ENCODE peak calls at places on chromosomes 3 and 15, in five cellular contexts. U, I, O, W and R are unnamed samples.

GRCh38 chr3:97958796-97959195 is 13.4 kb downstream of the RIOX2 start:
- DNase-seq in U (no peak), I (no peak), O (no peak), W (no peak), R (no peak)

GRCh38 chr3:112117826-112118571 is 15.0 kb downstream of the GCSAM start:
- DNase-seq in U (no peak), I (no peak), O (peak; percentile 16), W (no peak), R (no peak)

GRCh38 chr15:85379403-85380131 is 836 bp upstream of the AKAP13 start:
- DNase-seq in U (no peak), I (peak; percentile 31), O (peak; percentile 10), W (peak; percentile 24), R (no peak)

GRCh38 chr3:146072824-146073223 is 88.2 kb downstream of the PLOD2 start:
- DNase-seq in U (peak; percentile 48), I (no peak), O (no peak), W (peak; percentile 15), R (no peak)

GRCh38 chr3:49260711-49261357 is 16.2 kb downstream of the C3orf62 start:
- DNase-seq in U (no peak), I (no peak), O (no peak), W (no peak), R (no peak)

GRCh38 chr3:50264964-50265485 is 3.9 kb upstream of the SEMA3B start:
- DNase-seq in U (no peak), I (no peak), O (no peak), W (no peak), R (no peak)

GRCh38 chr3:182385356-182385755 is 407.9 kb upstream of the ATP11B start:
- DNase-seq in U (no peak), I (no peak), O (no peak), W (no peak), R (no peak)

GRCh38 chr3:48656061-48656840 is 6.4 kb downstream of the CELSR3 start:
- DNase-seq in U (peak; percentile 70), I (peak; percentile 83), O (peak; percentile 82), W (peak; percentile 62), R (no peak)

GRCh38 chr15:52790166-52790708 is at the start of gene ONECUT1:
- DNase-seq in U (peak; percentile 29), I (peak; percentile 74), O (peak; percentile 78), W (peak; percentile 26), R (no peak)

GRCh38 chr15:32716960-32717289 is 879 bp upstream of the GREM1 start:
- DNase-seq in U (no peak), I (no peak), O (no peak), W (no peak), R (no peak)

GRCh38 chr3:195045481-195045880 is 225.5 kb downstream of the XXYLT1 start:
- DNase-seq in U (no peak), I (no peak), O (no peak), W (no peak), R (no peak)

GRCh38 chr3:184618793-184619192 is 57.2 kb downstream of the EPHB3 start:
- DNase-seq in U (no peak), I (no peak), O (no peak), W (no peak), R (no peak)

GRCh38 chr15:48086582-48086981 is 34.2 kb upstream of the SLC24A5 start:
- DNase-seq in U (no peak), I (no peak), O (no peak), W (peak; percentile 42), R (no peak)

GRCh38 chr3:5194801-5195509 is 7.4 kb downstream of the EDEM1 start:
- DNase-seq in U (peak; percentile 87), I (no peak), O (no peak), W (peak; percentile 77), R (no peak)

GRCh38 chr15:74369084-74369745 is 1.8 kb upstream of the CYP11A1 start:
- DNase-seq in U (peak; percentile 33), I (no peak), O (no peak), W (no peak), R (no peak)

GRCh38 chr3:136885357-136886213 is 23.6 kb downstream of the NCK1 start:
- DNase-seq in U (no peak), I (no peak), O (no peak), W (no peak), R (no peak)

GRCh38 chr15:96166223-96167200 is 164.0 kb upstream of the NR2F2 start:
- DNase-seq in U (no peak), I (no peak), O (no peak), W (no peak), R (no peak)

DNA sequence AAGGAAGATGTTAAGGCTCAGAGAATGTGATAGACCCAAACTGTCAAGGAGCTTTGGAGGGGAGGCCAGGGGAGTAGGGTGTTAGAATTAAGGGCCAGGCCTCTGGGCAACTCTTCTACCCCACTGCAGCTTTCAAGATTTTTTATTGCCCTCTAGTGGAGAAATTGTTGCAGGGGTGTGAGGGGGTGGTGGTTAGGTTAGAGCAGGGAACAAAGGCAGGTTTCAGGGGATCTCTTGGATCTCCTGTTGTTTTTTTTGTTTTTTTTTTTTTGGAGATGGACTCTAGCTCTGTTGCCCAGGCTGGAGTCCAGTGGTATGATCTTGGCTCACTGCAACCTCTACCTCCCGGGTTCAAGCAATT is 1.4 kb upstream of the SEC13 start:
- DNase-seq in U (no peak), I (no peak), O (no peak), W (no peak), R (no peak)
- TF ChIP-seq CTCF in U (peak; percentile 41), I (no peak), O (peak; percentile 49), W (peak; percentile 35), R (peak; percentile 38)

GRCh38 chr3:66073464-66074141 is 34.9 kb upstream of the MAGI1 start:
- DNase-seq in U (no peak), I (no peak), O (no peak), W (no peak), R (no peak)
- TF ChIP-seq CTCF in U (no peak), I (no peak), O (no peak), W (no peak), R (no peak)

DNA sequence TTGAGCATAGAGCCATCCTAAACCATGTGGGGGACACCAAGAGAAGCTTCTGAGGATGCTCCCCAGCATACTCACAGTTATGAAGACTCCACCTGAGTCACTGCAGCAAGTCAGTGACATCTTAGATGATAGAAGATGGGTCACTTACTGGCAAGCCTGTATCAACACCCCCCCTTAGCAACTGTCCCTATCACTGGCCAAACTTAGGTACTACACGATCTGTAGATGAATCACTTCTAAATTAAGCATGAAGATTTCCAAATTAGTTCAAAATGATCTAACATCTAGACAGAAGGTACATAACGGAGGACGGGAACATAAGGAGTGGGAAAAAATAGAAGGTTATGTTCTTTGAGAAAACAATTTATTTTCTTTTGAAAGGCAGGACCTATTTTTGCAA is 13.2 kb upstream of the LMCD1 start:
- DNase-seq in U (no peak), I (no peak), O (no peak), W (peak; percentile 67), R (no peak)
- TF ChIP-seq CTCF in U (no peak), I (no peak), O (no peak), W (peak; percentile 29), R (peak; percentile 44)

GRCh38 chr3:180930526-180930925 is 18.1 kb downstream of the FXR1 start:
- DNase-seq in U (no peak), I (no peak), O (no peak), W (no peak), R (no peak)

GRCh38 chr3:180934638-180935037 is 22.2 kb downstream of the FXR1 start:
- DNase-seq in U (no peak), I (no peak), O (no peak), W (no peak), R (no peak)

GRCh38 chr3:180932819-180933218 is 20.3 kb downstream of the FXR1 start:
- DNase-seq in U (no peak), I (no peak), O (no peak), W (no peak), R (no peak)
- TF ChIP-seq CTCF in U (no peak), I (no peak), O (no peak), W (no peak), R (no peak)

GRCh38 chr15:57526615-57527014 is 65.1 kb upstream of the MYZAP start:
- DNase-seq in U (no peak), I (no peak), O (no peak), W (no peak), R (no peak)

GRCh38 chr15:57526076-57526475 is 65.6 kb upstream of the MYZAP start:
- DNase-seq in U (no peak), I (no peak), O (no peak), W (no peak), R (no peak)

GRCh38 chr15:57529748-57530147 is 62.0 kb upstream of the MYZAP start:
- DNase-seq in U (no peak), I (no peak), O (no peak), W (no peak), R (no peak)

GRCh38 chr15:57527382-57528091 is 64.2 kb upstream of the MYZAP start:
- DNase-seq in U (peak; percentile 92), I (peak; percentile 25), O (peak; percentile 27), W (peak; percentile 93), R (no peak)

DNA sequence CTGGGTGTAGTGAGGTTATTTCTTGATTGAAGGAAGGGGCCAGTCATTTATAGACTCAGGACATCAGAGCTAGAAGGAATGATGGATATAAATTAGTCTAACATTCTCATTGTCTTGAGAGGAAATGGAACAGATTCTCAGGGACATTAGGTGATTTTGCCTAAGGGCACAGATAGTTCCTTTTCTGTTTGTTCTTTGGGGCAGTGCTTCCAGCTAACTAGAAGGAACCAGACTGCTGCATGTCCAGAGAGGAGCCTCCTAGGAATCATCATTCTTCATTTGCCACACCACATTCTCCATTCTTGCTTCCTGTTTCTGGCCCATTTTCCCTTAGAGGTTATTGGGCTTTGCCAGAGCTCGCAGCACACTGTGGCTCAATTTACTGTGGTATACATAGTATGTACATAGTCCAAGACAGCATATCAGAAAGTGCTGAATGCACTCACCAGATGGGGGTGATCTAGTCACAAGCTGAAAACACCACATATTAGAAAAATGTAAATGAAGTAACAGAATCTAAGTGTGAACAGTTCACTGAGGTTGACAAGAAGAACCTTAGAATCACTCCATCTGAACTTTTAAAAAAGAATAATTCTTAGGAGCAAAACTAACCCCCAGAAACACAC is 62.7 kb upstream of the MYZAP start:
- DNase-seq in U (no peak), I (no peak), O (no peak), W (no peak), R (no peak)
- TF ChIP-seq CTCF in U (no peak), I (no peak), O (no peak), W (peak; percentile 11), R (no peak)